ENCODE peak calls at places on chromosomes 13 and 19, in four cellular contexts. One of them, this sample, is unnamed.

GRCh38 chr13:44921931-44922758 is 67.1 kb downstream of the NUFIP1 start:
- DNase-seq in breast epithelium: peak
- DNase-seq in endothelial cell of umbilical vein: peak
- DNase-seq in transverse colon: peak
- DNase-seq in this sample: no peak

GRCh38 chr19:57841364-57841763 is 8.3 kb upstream of the ZNF587 start:
- DNase-seq in transverse colon: no peak
- DNase-seq in breast epithelium: no peak
- DNase-seq in endothelial cell of umbilical vein: no peak
- DNase-seq in this sample: no peak

GRCh38 chr13:64718116-64718515 is 2512.0 kb downstream of the PCDH9 start:
- DNase-seq in endothelial cell of umbilical vein: no peak
- DNase-seq in breast epithelium: no peak
- DNase-seq in transverse colon: no peak
- DNase-seq in this sample: no peak

GRCh38 chr13:30334663-30335386 is 27.5 kb upstream of the KATNAL1 start:
- DNase-seq in transverse colon: no peak
- DNase-seq in endothelial cell of umbilical vein: peak
- DNase-seq in breast epithelium: no peak
- DNase-seq in this sample: no peak

GRCh38 chr19:33758541-33759013 is 38.1 kb upstream of the KCTD15 start:
- DNase-seq in transverse colon: no peak
- DNase-seq in breast epithelium: no peak
- DNase-seq in endothelial cell of umbilical vein: no peak
- DNase-seq in this sample: no peak

GRCh38 chr13:78630509-78630908 is 27.2 kb upstream of the POU4F1 start:
- DNase-seq in breast epithelium: no peak
- DNase-seq in transverse colon: no peak
- DNase-seq in endothelial cell of umbilical vein: no peak
- DNase-seq in this sample: no peak

GRCh38 chr13:107743100-107743499 is 472.2 kb downstream of the LIG4 start:
- DNase-seq in breast epithelium: no peak
- DNase-seq in endothelial cell of umbilical vein: no peak
- DNase-seq in transverse colon: no peak
- DNase-seq in this sample: no peak

GRCh38 chr13:37640499-37640898 is 41.9 kb upstream of the POSTN start:
- DNase-seq in breast epithelium: no peak
- DNase-seq in endothelial cell of umbilical vein: peak
- DNase-seq in transverse colon: no peak
- DNase-seq in this sample: no peak

GRCh38 chr19:10269333-10270179 is 1.4 kb upstream of the ICAM1 start:
- DNase-seq in transverse colon: peak
- DNase-seq in endothelial cell of umbilical vein: peak
- DNase-seq in breast epithelium: peak
- DNase-seq in this sample: no peak

GRCh38 chr13:51249767-51250741 is 27.9 kb downstream of the FAM124A start:
- DNase-seq in breast epithelium: no peak
- DNase-seq in endothelial cell of umbilical vein: peak
- DNase-seq in transverse colon: no peak
- DNase-seq in this sample: peak

GRCh38 chr13:104831823-104832222 is 1703.6 kb downstream of the EFNB2 start:
- DNase-seq in breast epithelium: no peak
- DNase-seq in transverse colon: no peak
- DNase-seq in endothelial cell of umbilical vein: no peak
- DNase-seq in this sample: no peak

GRCh38 chr19:16325671-16326400 is 1.2 kb downstream of the KLF2 start:
- DNase-seq in endothelial cell of umbilical vein: peak
- DNase-seq in transverse colon: peak
- DNase-seq in breast epithelium: no peak
- DNase-seq in this sample: no peak

GRCh38 chr13:50552424-50552966 is 291.0 kb downstream of the DLEU7 start:
- DNase-seq in breast epithelium: no peak
- DNase-seq in endothelial cell of umbilical vein: no peak
- DNase-seq in transverse colon: no peak
- DNase-seq in this sample: no peak

GRCh38 chr13:84433024-84433423 is 550.8 kb upstream of the SLITRK1 start:
- DNase-seq in breast epithelium: no peak
- DNase-seq in transverse colon: no peak
- DNase-seq in endothelial cell of umbilical vein: no peak
- DNase-seq in this sample: no peak

GRCh38 chr19:19750131-19750841 is 17.4 kb upstream of the ZNF14 start:
- DNase-seq in transverse colon: no peak
- DNase-seq in endothelial cell of umbilical vein: no peak
- DNase-seq in breast epithelium: no peak
- DNase-seq in this sample: no peak

GRCh38 chr19:16527971-16528521 is 14.2 kb downstream of the CHERP start:
- DNase-seq in transverse colon: no peak
- DNase-seq in breast epithelium: no peak
- DNase-seq in endothelial cell of umbilical vein: peak
- DNase-seq in this sample: no peak

GRCh38 chr13:111322916-111323331 is 2.5 kb downstream of the TEX29 start:
- DNase-seq in breast epithelium: no peak
- DNase-seq in endothelial cell of umbilical vein: no peak
- DNase-seq in transverse colon: no peak
- DNase-seq in this sample: no peak

GRCh38 chr13:28492527-28493367 is 2.2 kb downstream of the FLT1 start:
- DNase-seq in endothelial cell of umbilical vein: no peak
- DNase-seq in transverse colon: no peak
- DNase-seq in breast epithelium: no peak
- DNase-seq in this sample: no peak

GRCh38 chr19:43563816-43564215 is 11.5 kb downstream of the XRCC1 start:
- DNase-seq in transverse colon: no peak
- DNase-seq in endothelial cell of umbilical vein: no peak
- DNase-seq in breast epithelium: no peak
- DNase-seq in this sample: no peak

GRCh38 chr19:35342430-35342829 is 5.3 kb upstream of the FFAR1 start:
- DNase-seq in endothelial cell of umbilical vein: no peak
- DNase-seq in transverse colon: no peak
- DNase-seq in breast epithelium: no peak
- DNase-seq in this sample: no peak
- TF ChIP-seq POLR2A in endothelial cell of umbilical vein: no peak
- TF ChIP-seq POLR2A in transverse colon: no peak
- TF ChIP-seq POLR2A in breast epithelium: no peak
- TF ChIP-seq POLR2A in this sample: no peak

GRCh38 chr19:7830823-7831222 is 805 bp downstream of the EVI5L start:
- DNase-seq in transverse colon: no peak
- DNase-seq in endothelial cell of umbilical vein: no peak
- DNase-seq in breast epithelium: no peak
- DNase-seq in this sample: no peak

GRCh38 chr19:7830272-7830771 is 304 bp downstream of the EVI5L start:
- DNase-seq in breast epithelium: no peak
- DNase-seq in endothelial cell of umbilical vein: no peak
- DNase-seq in transverse colon: peak
- DNase-seq in this sample: no peak

GRCh38 chr19:7831452-7831851 is 1.4 kb downstream of the EVI5L start:
- DNase-seq in endothelial cell of umbilical vein: no peak
- DNase-seq in breast epithelium: no peak
- DNase-seq in transverse colon: peak
- DNase-seq in this sample: no peak

GRCh38 chr19:7829561-7830271 is at the start of gene EVI5L:
- DNase-seq in endothelial cell of umbilical vein: peak
- DNase-seq in transverse colon: peak
- DNase-seq in breast epithelium: peak
- DNase-seq in this sample: peak

DNA sequence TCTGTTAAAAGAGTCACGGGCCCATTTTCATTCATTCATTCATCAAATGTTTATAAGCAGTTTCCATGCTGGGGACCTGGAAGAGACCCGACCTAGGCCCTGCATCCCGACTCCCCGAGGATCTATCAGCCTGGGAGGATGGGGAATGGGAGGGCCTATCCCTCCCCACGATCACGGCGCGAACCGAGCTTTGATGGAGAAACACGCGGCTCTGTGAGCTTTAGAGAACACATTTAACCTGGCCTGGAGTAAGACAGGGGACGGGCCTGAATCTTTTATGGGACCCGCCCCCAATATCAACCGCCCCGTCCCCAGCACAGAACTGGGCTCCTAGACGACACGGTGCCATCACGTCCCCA is 877 bp upstream of the EVI5L start:
- DNase-seq in transverse colon: no peak
- DNase-seq in endothelial cell of umbilical vein: no peak
- DNase-seq in breast epithelium: no peak
- DNase-seq in this sample: no peak
- TF ChIP-seq POLR2AphosphoS5 in transverse colon: no peak
- TF ChIP-seq POLR2AphosphoS5 in endothelial cell of umbilical vein: no peak
- TF ChIP-seq POLR2AphosphoS5 in breast epithelium: no peak
- TF ChIP-seq POLR2AphosphoS5 in this sample: no peak

DNA sequence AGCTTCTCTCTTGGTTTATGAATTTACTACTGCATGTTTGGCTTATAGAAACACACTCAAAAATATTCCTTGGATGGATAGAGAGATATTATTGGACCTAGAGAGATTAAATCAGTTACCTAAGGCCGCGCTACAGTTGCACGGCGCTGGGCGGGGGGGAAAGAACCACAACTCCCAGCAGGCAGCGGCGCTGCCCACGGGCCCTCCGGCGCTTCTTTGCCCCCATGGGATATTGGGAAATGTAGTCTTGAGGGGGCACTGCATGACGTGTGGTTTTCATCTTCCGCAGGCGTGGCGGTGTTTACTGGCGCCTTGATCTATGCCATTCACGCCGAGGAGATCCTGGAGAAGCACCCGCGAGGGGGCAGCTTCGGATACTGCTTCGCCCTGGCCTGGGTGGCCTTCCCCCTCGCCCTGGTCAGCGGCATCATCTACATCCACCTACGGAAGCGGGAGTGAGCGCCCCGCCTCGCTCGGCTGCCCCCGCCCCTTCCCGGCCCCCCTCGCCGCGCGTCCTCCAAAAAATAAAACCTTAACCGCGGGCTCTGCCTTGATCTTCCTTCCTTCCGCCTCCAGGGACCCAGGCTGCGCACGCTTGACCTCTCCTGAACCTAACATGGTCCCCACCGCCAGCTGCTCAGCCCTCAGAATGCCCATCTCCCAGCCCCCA is 4.8 kb downstream of the EMP3 start:
- DNase-seq in transverse colon: peak
- DNase-seq in endothelial cell of umbilical vein: peak
- DNase-seq in breast epithelium: peak
- DNase-seq in this sample: no peak
- TF ChIP-seq POLR2A in transverse colon: peak
- TF ChIP-seq POLR2A in endothelial cell of umbilical vein: no peak
- TF ChIP-seq POLR2A in breast epithelium: no peak
- TF ChIP-seq POLR2A in this sample: no peak

GRCh38 chr13:41015920-41016319 is 3.2 kb downstream of the ELF1 start:
- DNase-seq in transverse colon: no peak
- DNase-seq in endothelial cell of umbilical vein: no peak
- DNase-seq in breast epithelium: no peak
- DNase-seq in this sample: no peak
- TF ChIP-seq POLR2AphosphoS5 in transverse colon: no peak
- TF ChIP-seq POLR2AphosphoS5 in endothelial cell of umbilical vein: no peak
- TF ChIP-seq POLR2AphosphoS5 in breast epithelium: no peak
- TF ChIP-seq POLR2AphosphoS5 in this sample: no peak

DNA sequence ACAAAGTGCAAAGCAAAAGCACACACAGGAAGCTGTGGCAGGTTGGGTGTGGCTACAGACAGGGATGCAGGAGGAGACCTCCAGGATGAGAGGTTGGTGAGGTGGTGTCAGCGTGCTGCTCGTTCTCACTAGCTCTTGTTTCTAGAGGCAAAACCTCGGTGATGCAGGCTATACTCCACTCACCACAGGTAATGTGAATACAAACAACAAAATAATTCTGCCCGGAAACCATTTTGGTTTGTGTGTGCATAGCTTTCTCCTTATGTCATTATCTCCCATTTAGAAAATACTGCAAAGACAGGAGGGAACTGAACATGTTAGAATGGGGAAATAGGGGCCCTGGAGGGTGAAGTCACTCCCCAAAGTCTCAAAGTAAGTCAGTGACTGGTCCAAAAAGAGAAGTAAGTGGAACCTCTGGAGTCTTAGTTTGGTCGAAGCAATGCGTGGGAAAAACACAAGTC is 9.4 kb downstream of the LCP1 start:
- DNase-seq in endothelial cell of umbilical vein: no peak
- DNase-seq in transverse colon: peak
- DNase-seq in breast epithelium: no peak
- DNase-seq in this sample: no peak
- TF ChIP-seq POLR2A in endothelial cell of umbilical vein: no peak
- TF ChIP-seq POLR2A in transverse colon: no peak
- TF ChIP-seq POLR2A in breast epithelium: no peak
- TF ChIP-seq POLR2A in this sample: no peak

GRCh38 chr19:1811472-1811894 is 593 bp downstream of the ATP8B3 start:
- DNase-seq in breast epithelium: peak
- DNase-seq in endothelial cell of umbilical vein: peak
- DNase-seq in transverse colon: peak
- DNase-seq in this sample: no peak
- TF ChIP-seq POLR2AphosphoS5 in breast epithelium: no peak
- TF ChIP-seq POLR2AphosphoS5 in endothelial cell of umbilical vein: no peak
- TF ChIP-seq POLR2AphosphoS5 in transverse colon: no peak
- TF ChIP-seq POLR2AphosphoS5 in this sample: no peak

DNA sequence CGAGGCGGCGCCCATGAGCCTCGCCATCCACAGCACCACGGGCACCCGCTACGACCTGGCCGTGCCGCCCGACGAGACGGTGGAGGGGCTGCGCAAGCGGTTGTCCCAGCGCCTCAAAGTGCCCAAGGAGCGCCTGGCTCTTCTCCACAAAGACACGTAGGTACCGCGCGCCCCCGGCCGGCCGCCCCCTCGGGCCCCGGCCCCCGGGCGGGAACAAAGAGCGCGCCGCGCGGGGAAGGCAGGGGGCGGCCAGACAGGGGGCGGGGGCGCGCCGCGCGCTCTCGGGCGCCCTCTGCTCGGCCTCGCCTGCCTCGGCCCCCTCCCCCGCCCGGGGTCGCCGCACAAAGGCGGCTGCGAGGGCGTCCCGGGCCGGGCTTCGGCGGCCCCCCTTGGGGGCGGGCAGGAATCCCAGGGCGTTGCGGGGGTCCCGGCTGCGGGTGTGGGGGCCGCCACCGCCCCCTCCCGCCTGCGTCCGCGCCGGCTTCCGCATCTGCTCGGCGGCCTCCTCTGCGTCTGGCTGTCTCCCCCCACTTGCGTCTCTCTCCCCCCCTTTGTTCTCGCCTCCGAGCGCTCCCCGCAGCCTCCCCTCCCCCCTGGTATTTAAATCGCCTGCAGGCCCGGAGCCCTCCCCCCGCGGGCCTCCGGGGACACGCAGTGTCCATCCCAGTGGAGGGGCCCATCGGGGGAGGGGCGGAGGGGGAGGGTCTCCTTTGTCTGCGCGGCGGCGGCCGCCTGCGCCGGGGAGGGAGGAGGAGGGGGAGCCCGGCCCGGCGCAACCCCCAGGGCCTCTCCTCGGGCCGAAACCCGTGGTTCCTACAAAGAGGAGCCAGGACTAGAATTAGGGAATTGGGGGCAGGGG is 2.2 kb downstream of the MIDN start:
- DNase-seq in breast epithelium: no peak
- DNase-seq in transverse colon: peak
- DNase-seq in endothelial cell of umbilical vein: peak
- DNase-seq in this sample: no peak
- TF ChIP-seq POLR2A in breast epithelium: no peak
- TF ChIP-seq POLR2A in transverse colon: no peak
- TF ChIP-seq POLR2A in endothelial cell of umbilical vein: no peak
- TF ChIP-seq POLR2A in this sample: no peak